ENCODE peak calls at places on chromosomes 13 and 19, in five cellular contexts. V is AG08396, Q is LoVo, K is T-cell, U is dorsolateral prefrontal cortex. T is an unnamed sample.

GRCh38 chr13:53137777-53138176 is 109.2 kb downstream of the OLFM4 start:
- DNase-seq in V (peak; percentile 11), K (no peak), Q (no peak), U (no peak), T (no peak)

GRCh38 chr13:45167611-45168554 is 33.0 kb downstream of the KCTD4 start:
- DNase-seq in Q (peak; percentile 92), U (no peak), V (no peak), K (no peak), T (no peak)

GRCh38 chr13:47215741-47216140 is 318.9 kb upstream of the HTR2A start:
- DNase-seq in U (no peak), V (peak; percentile 48), K (no peak), Q (no peak), T (no peak)

GRCh38 chr19:18951721-18952281 is 10.8 kb upstream of the HOMER3 start:
- DNase-seq in K (no peak), U (no peak), Q (no peak), V (no peak), T (no peak)

GRCh38 chr13:106326751-106327150 is 208.7 kb downstream of the EFNB2 start:
- DNase-seq in U (no peak), K (no peak), V (no peak), Q (no peak), T (no peak)

GRCh38 chr19:3733549-3734309 is 25.5 kb downstream of the TJP3 start:
- DNase-seq in V (no peak), Q (no peak), K (no peak), U (no peak), T (no peak)

GRCh38 chr19:38726761-38727301 is 17.4 kb downstream of the CAPN12 start:
- DNase-seq in Q (no peak), V (no peak), K (peak; percentile 34), U (no peak), T (peak; percentile 82)

GRCh38 chr13:52345048-52345447 is 60.9 kb downstream of the THSD1 start:
- DNase-seq in U (no peak), K (no peak), V (no peak), Q (no peak), T (no peak)

GRCh38 chr13:38752726-38753125 is 65.8 kb downstream of the FREM2 start:
- DNase-seq in V (no peak), K (no peak), U (no peak), Q (no peak), T (no peak)

GRCh38 chr19:35222373-35223005 is 6.0 kb downstream of the FAM187B start:
- DNase-seq in V (no peak), Q (no peak), K (no peak), U (no peak), T (no peak)

GRCh38 chr13:50080158-50080855 is 65.1 kb downstream of the KCNRG start:
- DNase-seq in U (peak; percentile 37), K (peak; percentile 13), V (peak; percentile 26), Q (peak; percentile 35), T (peak; percentile 65)